ENCODE peak calls at places on chromosome 12, in eight cellular contexts. A is sigmoid colon; M is activated T-cell treated with anti-CD3 and anti-CD28 coated beads, Interleukin-2, amount 50 U/mL, for 72 hours; Q is EL; U is GM23248; N is RKO; K is COR-L47; X is DMS53. C is an unnamed sample.

GRCh38 chr12:107461222-107461980 is 224.2 kb upstream of the PWP1 start:
- DNase-seq in M (no peak), K (peak; percentile 37), Q (peak; percentile 83), X (no peak), U (peak; percentile 91), N (peak; percentile 11), A (no peak), C (peak; percentile 15)

GRCh38 chr12:66708704-66709443 is 30.0 kb upstream of the GRIP1 start:
- DNase-seq in N (peak; percentile 47), U (peak; percentile 32), M (no peak), K (no peak), A (no peak), Q (peak; percentile 4), X (peak; percentile 65), C (no peak)

GRCh38 chr12:119803391-119803791 is 73.7 kb downstream of the CIT start:
- DNase-seq in A (no peak), M (no peak), Q (no peak), N (no peak), U (peak; percentile 80), X (no peak), K (no peak), C (no peak)

GRCh38 chr12:121668750-121669524 is 517 bp downstream of the MORN3 start:
- DNase-seq in U (peak; percentile 53), X (peak; percentile 63), M (peak; percentile 56), Q (peak; percentile 37), K (no peak), A (no peak), N (peak; percentile 36), C (no peak)

GRCh38 chr12:93740721-93741120 is 63.5 kb downstream of the CRADD start:
- DNase-seq in K (no peak), Q (peak; percentile 33), U (peak; percentile 73), A (no peak), M (no peak), X (no peak), N (no peak), C (no peak)

GRCh38 chr12:124625867-124626675 is 58.7 kb upstream of the NCOR2 start:
- DNase-seq in M (no peak), A (peak; percentile 92), K (no peak), X (no peak), Q (peak; percentile 70), N (no peak), U (peak; percentile 94), C (peak; percentile 66)

GRCh38 chr12:12788131-12788530 is 2.7 kb downstream of the APOLD1 start:
- DNase-seq in A (no peak), U (peak; percentile 23), N (no peak), M (no peak), K (no peak), X (peak; percentile 58), Q (peak; percentile 20), C (no peak)

GRCh38 chr12:10717410-10717809 is 5.7 kb downstream of the YBX3 start:
- DNase-seq in Q (peak; percentile 35), M (no peak), U (peak; percentile 43), K (no peak), X (no peak), A (no peak), N (no peak), C (no peak)

GRCh38 chr12:131353826-131354225 is 357.1 kb upstream of the SFSWAP start:
- DNase-seq in A (no peak), X (peak; percentile 72), N (no peak), Q (no peak), M (no peak), K (no peak), U (no peak), C (no peak)

GRCh38 chr12:98022961-98023360 is 492.4 kb upstream of the TMPO start:
- DNase-seq in U (no peak), N (no peak), K (no peak), M (no peak), X (no peak), Q (no peak), A (no peak), C (no peak)

GRCh38 chr12:93796719-93797118 is 119.5 kb downstream of the CRADD start:
- DNase-seq in X (no peak), K (no peak), N (no peak), U (no peak), M (no peak), A (no peak), Q (no peak), C (no peak)

GRCh38 chr12:123269980-123270379 is 1.7 kb downstream of the CDK2AP1 start:
- DNase-seq in N (no peak), A (no peak), Q (no peak), X (peak; percentile 38), K (no peak), M (no peak), U (no peak), C (no peak)

GRCh38 chr12:79549531-79550271 is 141.1 kb downstream of the PAWR start:
- DNase-seq in N (no peak), K (no peak), Q (no peak), M (no peak), X (peak; percentile 39), U (peak; percentile 18), A (no peak), C (no peak)

GRCh38 chr12:85057370-85057963 is 21.3 kb downstream of the LRRIQ1 start:
- DNase-seq in M (peak; percentile 35), A (no peak), K (peak; percentile 11), Q (peak; percentile 39), U (peak; percentile 51), N (peak; percentile 61), X (peak; percentile 80), C (peak; percentile 1)

GRCh38 chr12:76962099-76962498 is 83.3 kb upstream of the CSRP2 start:
- DNase-seq in K (no peak), Q (no peak), M (no peak), N (no peak), X (no peak), U (no peak), A (no peak), C (no peak)

GRCh38 chr12:76018111-76018510 is 13.5 kb downstream of the PHLDA1 start:
- DNase-seq in Q (no peak), U (peak; percentile 33), A (no peak), N (peak; percentile 40), K (no peak), X (no peak), M (no peak), C (no peak)

GRCh38 chr12:67921286-67921685 is 68.0 kb upstream of the IFNG-AS1 start:
- DNase-seq in Q (peak; percentile 13), U (no peak), N (no peak), K (no peak), M (no peak), A (no peak), X (peak; percentile 18), C (no peak)

GRCh38 chr12:132275110-132275531 is 54.3 kb downstream of the GALNT9 start:
- DNase-seq in N (peak; percentile 69), A (no peak), Q (peak; percentile 65), U (peak; percentile 81), K (no peak), M (no peak), X (no peak), C (no peak)

GRCh38 chr12:78155546-78155945 is 324.9 kb downstream of the NAV3 start:
- DNase-seq in X (no peak), Q (peak; percentile 3), U (no peak), K (no peak), M (no peak), A (no peak), N (no peak), C (no peak)

C was measured in T1000.